ENCODE peak calls at places on chromosomes 4 and X, in five cellular contexts. P is spleen, E is prostate gland, M is psoas muscle, R is IMR-90. C is an unnamed sample.

GRCh38 chr4:38046735-38047487 is 86.7 kb downstream of the PTTG2 start:
- DNase-seq in P (no peak), E (no peak), M (no peak), R (peak; percentile 33), C (no peak)

GRCh38 chrX:28910501-28910900 is 323.3 kb downstream of the IL1RAPL1 start:
- DNase-seq in P (no peak), E (no peak), M (no peak), R (peak; percentile 76), C (no peak)

GRCh38 chrX:110944793-110945466 is 149.3 kb upstream of the CHRDL1 start:
- DNase-seq in P (no peak), E (peak; percentile 51), M (no peak), R (no peak), C (peak; percentile 15)

GRCh38 chr4:51855751-51856150 is 12.8 kb downstream of the DCUN1D4 start:
- DNase-seq in P (no peak), E (no peak), M (no peak), R (no peak), C (no peak)

GRCh38 chrX:37961118-37961517 is 45.2 kb upstream of the SYTL5 start:
- DNase-seq in P (no peak), E (no peak), M (no peak), R (no peak), C (no peak)

GRCh38 chrX:112834016-112834855 is 6.4 kb downstream of the AMOT start:
- DNase-seq in P (no peak), E (no peak), M (no peak), R (peak; percentile 77), C (no peak)

GRCh38 chrX:32137525-32137924 is 1065.7 kb upstream of the FTHL17 start:
- DNase-seq in P (no peak), E (no peak), M (no peak), R (no peak), C (no peak)

GRCh38 chrX:153400146-153401132 is 711 bp downstream of the PNMA6E start:
- DNase-seq in P (peak; percentile 82), E (no peak), M (no peak), R (no peak), C (peak; percentile 8)

GRCh38 chr4:145380123-145380522 is 101.5 kb upstream of the SMAD1 start:
- DNase-seq in P (no peak), E (no peak), M (no peak), R (no peak), C (no peak)

GRCh38 chrX:34903316-34903715 is 39.3 kb upstream of the FAM47B start:
- DNase-seq in P (no peak), E (no peak), M (no peak), R (peak; percentile 31), C (no peak)

GRCh38 chr4:115759231-115759630 is 645.8 kb upstream of the NDST4 start:
- DNase-seq in P (no peak), E (no peak), M (no peak), R (no peak), C (no peak)

GRCh38 chrX:38175140-38175539 is 45.5 kb downstream of the SRPX start:
- DNase-seq in P (no peak), E (peak; percentile 6), M (no peak), R (peak; percentile 28), C (no peak)

GRCh38 chrX:3713225-3713936 is at the start of gene PRKX:
- DNase-seq in P (peak; percentile 94), E (peak; percentile 31), M (peak; percentile 75), R (peak; percentile 36), C (no peak)

GRCh38 chr4:180557348-180557747 is 1685.9 kb upstream of the TENM3 start:
- DNase-seq in P (no peak), E (no peak), M (no peak), R (no peak), C (no peak)

GRCh38 chr4:84878090-84878489 is 88.4 kb downstream of the WDFY3 start:
- DNase-seq in P (no peak), E (no peak), M (no peak), R (peak; percentile 89), C (peak; percentile 82)

GRCh38 chr4:185892165-185892564 is 80.2 kb upstream of the SORBS2 start:
- DNase-seq in P (no peak), E (no peak), M (no peak), R (no peak), C (no peak)

GRCh38 chr4:4946416-4946815 is 72.8 kb downstream of the CYTL1 start:
- DNase-seq in P (no peak), E (no peak), M (no peak), R (no peak), C (no peak)

GRCh38 chrX:139202742-139203410 is 327.7 kb upstream of the F9 start:
- DNase-seq in P (no peak), E (no peak), M (peak; percentile 44), R (no peak), C (no peak)

GRCh38 chr4:113837397-113837796 is 75.9 kb upstream of the CAMK2D start:
- DNase-seq in P (no peak), E (no peak), M (no peak), R (peak; percentile 94), C (peak; percentile 85)

GRCh38 chr4:1113311-1114009 is at the start of gene RNF212:
- DNase-seq in P (no peak), E (no peak), M (peak; percentile 49), R (no peak), C (no peak)

GRCh38 chr4:88008624-88009235 is 1.3 kb downstream of the PKD2 start:
- DNase-seq in P (no peak), E (no peak), M (no peak), R (no peak), C (no peak)
- H3K4me1 ChIP-seq in P (peaks cover 54% of the 10 kb centered on the region), E (no peaks in the 10 kb centered on the region), M (peaks cover 24% of the 10 kb centered on the region), R (peaks cover 14% of the 10 kb centered on the region), C (peaks cover 18% of the 10 kb centered on the region)

GRCh38 chr4:122537388-122538135 is 81.0 kb upstream of the IL2 start:
- DNase-seq in P (no peak), E (no peak), M (no peak), R (no peak), C (no peak)
- TF ChIP-seq CTCF in P (no peak), E (no peak), M (no peak), R (no peak), C (no peak)

DNA sequence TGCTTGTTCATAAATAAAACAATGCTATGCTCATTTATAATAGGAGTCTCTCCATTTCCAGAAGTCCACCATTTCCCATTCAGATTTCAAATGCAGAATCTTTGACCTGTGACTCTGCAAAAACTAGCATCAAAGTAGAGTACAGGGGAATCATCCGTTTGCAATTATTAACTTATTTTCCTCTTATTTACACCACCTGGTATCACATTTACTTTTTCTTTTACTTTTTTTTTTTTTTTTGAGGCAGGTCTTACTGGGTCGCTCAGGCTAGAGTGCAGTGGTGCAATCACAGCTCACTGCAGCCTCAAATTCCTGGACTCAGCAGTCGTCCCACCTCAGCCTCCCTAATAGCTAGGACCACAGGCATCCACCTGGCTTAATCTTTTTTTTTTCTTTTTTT is 37.6 kb downstream of the RBM47 start:
- DNase-seq in P (no peak), E (no peak), M (no peak), R (no peak), C (no peak)
- H3K4me1 ChIP-seq in P (peaks cover 27% of the 10 kb centered on the region), E (peaks cover 7% of the 10 kb centered on the region), M (no peaks in the 10 kb centered on the region), R (peaks cover 12% of the 10 kb centered on the region), C (peaks cover 10% of the 10 kb centered on the region)

GRCh38 chrX:105706041-105706440 is 116.3 kb upstream of the NRK start:
- DNase-seq in P (no peak), E (no peak), M (no peak), R (no peak), C (peak; percentile 13)

GRCh38 chrX:105698386-105698785 is 124.0 kb upstream of the NRK start:
- DNase-seq in P (no peak), E (no peak), M (no peak), R (no peak), C (no peak)

GRCh38 chrX:105700316-105700715 is 122.0 kb upstream of the NRK start:
- DNase-seq in P (no peak), E (no peak), M (no peak), R (no peak), C (no peak)

GRCh38 chrX:105703876-105704275 is 118.5 kb upstream of the NRK start:
- DNase-seq in P (no peak), E (no peak), M (no peak), R (no peak), C (no peak)

DNA sequence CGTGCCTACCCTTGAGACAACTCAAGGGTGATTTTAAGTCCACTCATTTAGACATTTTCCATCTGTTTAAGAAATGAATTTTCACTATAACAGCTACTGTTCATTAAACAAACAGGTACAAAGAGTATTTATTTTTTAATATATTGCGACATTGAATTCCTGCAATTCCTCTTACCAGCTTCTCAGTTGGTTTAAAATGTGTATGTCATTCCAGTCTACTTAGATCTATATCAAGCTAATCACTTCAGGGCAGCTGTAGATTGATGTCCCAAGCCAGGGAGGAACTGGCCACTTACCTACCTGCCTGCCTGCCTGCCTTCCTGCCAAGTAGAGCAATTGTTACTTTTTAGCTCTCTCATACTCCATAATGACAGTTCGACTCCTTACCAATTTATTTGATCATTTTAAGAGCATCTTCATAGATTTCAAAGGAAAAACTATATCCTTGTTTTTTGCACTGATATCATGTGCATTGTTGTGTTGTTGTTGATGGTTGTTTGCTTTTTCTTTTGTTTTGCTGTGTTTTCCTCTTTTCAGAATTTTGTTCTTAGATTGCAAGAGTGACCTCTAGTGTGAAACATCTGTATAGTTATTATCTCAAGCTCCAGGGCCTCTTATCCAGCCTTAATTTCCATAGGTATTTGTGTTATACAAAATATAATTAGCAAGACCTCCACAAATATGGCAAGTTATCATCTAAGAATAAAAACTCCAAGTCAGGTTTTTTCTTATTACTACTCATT is 120.9 kb upstream of the NRK start:
- DNase-seq in P (no peak), E (no peak), M (no peak), R (no peak), C (peak; percentile 28)
- TF ChIP-seq CTCF in P (no peak), E (no peak), M (peak; percentile 37), R (peak; percentile 7), C (peak; percentile 66)

GRCh38 chr4:184386271-184386781 is 88.0 kb downstream of the IRF2 start:
- DNase-seq in P (no peak), E (no peak), M (no peak), R (no peak), C (no peak)

GRCh38 chr4:184387351-184387750 is 87.0 kb downstream of the IRF2 start:
- DNase-seq in P (peak; percentile 81), E (no peak), M (no peak), R (no peak), C (no peak)

GRCh38 chr4:184384056-184384809 is 90.1 kb downstream of the IRF2 start:
- DNase-seq in P (peak; percentile 80), E (peak; percentile 71), M (no peak), R (peak; percentile 96), C (peak; percentile 90)

GRCh38 chr4:184384810-184385557 is 89.4 kb downstream of the IRF2 start:
- DNase-seq in P (no peak), E (no peak), M (no peak), R (peak; percentile 46), C (no peak)

GRCh38 chr4:184385705-184386141 is 88.6 kb downstream of the IRF2 start:
- DNase-seq in P (no peak), E (peak; percentile 80), M (no peak), R (no peak), C (no peak)
- H3K4me1 ChIP-seq in P (peaks cover 70% of the 10 kb centered on the region), E (peaks cover 13% of the 10 kb centered on the region), M (peaks cover 62% of the 10 kb centered on the region), R (peaks cover 27% of the 10 kb centered on the region), C (peaks cover 21% of the 10 kb centered on the region)

GRCh38 chr4:27666943-27667342 is 806.3 kb downstream of the STIM2 start:
- DNase-seq in P (no peak), E (no peak), M (no peak), R (no peak), C (no peak)
- TF ChIP-seq CTCF in P (no peak), E (no peak), M (no peak), R (no peak), C (peak; percentile 42)